ENCODE peak calls at places on chromosome 1, in seven cellular contexts. One of them, this sample, is unnamed.

GRCh38 chr1:19065526-19066247 is 109.2 kb upstream of the IFFO2 start:
- DNase-seq in NCI-H748 treated with DMSO at 0.1 percent for 48 hours: no peak
- DNase-seq in AG09309: no peak
- DNase-seq in Calu3: no peak
- DNase-seq in H54: no peak
- DNase-seq in transverse colon: no peak
- DNase-seq in adrenal gland: no peak
- DNase-seq in this sample: no peak

GRCh38 chr1:245888809-245889208 is 618.3 kb downstream of the SMYD3 start:
- DNase-seq in adrenal gland: no peak
- DNase-seq in H54: peak; percentile 20
- DNase-seq in NCI-H748 treated with DMSO at 0.1 percent for 48 hours: no peak
- DNase-seq in transverse colon: no peak
- DNase-seq in AG09309: no peak
- DNase-seq in Calu3: peak; percentile 24
- DNase-seq in this sample: no peak

GRCh38 chr1:67830928-67831596 is 2.2 kb downstream of the GNG12 start:
- DNase-seq in Calu3: no peak
- DNase-seq in AG09309: no peak
- DNase-seq in adrenal gland: no peak
- DNase-seq in transverse colon: no peak
- DNase-seq in H54: no peak
- DNase-seq in NCI-H748 treated with DMSO at 0.1 percent for 48 hours: no peak
- DNase-seq in this sample: no peak

GRCh38 chr1:95352767-95353166 is 118.8 kb downstream of the RWDD3 start:
- DNase-seq in AG09309: no peak
- DNase-seq in H54: no peak
- DNase-seq in Calu3: peak; percentile 59
- DNase-seq in NCI-H748 treated with DMSO at 0.1 percent for 48 hours: peak; percentile 66
- DNase-seq in transverse colon: no peak
- DNase-seq in adrenal gland: no peak
- DNase-seq in this sample: no peak

GRCh38 chr1:197774691-197775281 is 494 bp downstream of the DENND1B start:
- DNase-seq in H54: peak; percentile 23
- DNase-seq in adrenal gland: peak; percentile 42
- DNase-seq in Calu3: peak; percentile 68
- DNase-seq in transverse colon: peak; percentile 64
- DNase-seq in NCI-H748 treated with DMSO at 0.1 percent for 48 hours: no peak
- DNase-seq in AG09309: no peak
- DNase-seq in this sample: no peak

GRCh38 chr1:79198841-79199240 is 192.3 kb upstream of the ADGRL4 start:
- DNase-seq in H54: no peak
- DNase-seq in transverse colon: no peak
- DNase-seq in Calu3: no peak
- DNase-seq in AG09309: peak; percentile 25
- DNase-seq in adrenal gland: no peak
- DNase-seq in NCI-H748 treated with DMSO at 0.1 percent for 48 hours: no peak
- DNase-seq in this sample: no peak

GRCh38 chr1:22556391-22557104 is 6.7 kb upstream of the EPHA8 start:
- DNase-seq in AG09309: no peak
- DNase-seq in NCI-H748 treated with DMSO at 0.1 percent for 48 hours: no peak
- DNase-seq in adrenal gland: peak; percentile 28
- DNase-seq in Calu3: no peak
- DNase-seq in transverse colon: peak; percentile 33
- DNase-seq in H54: no peak
- DNase-seq in this sample: no peak

GRCh38 chr1:87370519-87370918 is 41.8 kb downstream of the LMO4 start:
- DNase-seq in H54: no peak
- DNase-seq in transverse colon: no peak
- DNase-seq in NCI-H748 treated with DMSO at 0.1 percent for 48 hours: no peak
- DNase-seq in Calu3: no peak
- DNase-seq in adrenal gland: no peak
- DNase-seq in AG09309: no peak
- DNase-seq in this sample: no peak

GRCh38 chr1:36400825-36401601 is 3.3 kb upstream of the LSM10 start:
- DNase-seq in Calu3: no peak
- DNase-seq in AG09309: peak; percentile 82
- DNase-seq in H54: peak; percentile 67
- DNase-seq in transverse colon: peak; percentile 81
- DNase-seq in NCI-H748 treated with DMSO at 0.1 percent for 48 hours: no peak
- DNase-seq in adrenal gland: peak; percentile 74
- DNase-seq in this sample: no peak

GRCh38 chr1:161266096-161266679 is 7.6 kb downstream of the PCP4L1 start:
- DNase-seq in H54: peak; percentile 83
- DNase-seq in adrenal gland: no peak
- DNase-seq in NCI-H748 treated with DMSO at 0.1 percent for 48 hours: no peak
- DNase-seq in Calu3: no peak
- DNase-seq in AG09309: no peak
- DNase-seq in transverse colon: no peak
- DNase-seq in this sample: no peak

GRCh38 chr1:201275266-201275666 is 8.0 kb upstream of the PKP1 start:
- DNase-seq in AG09309: peak; percentile 79
- DNase-seq in adrenal gland: peak; percentile 26
- DNase-seq in NCI-H748 treated with DMSO at 0.1 percent for 48 hours: no peak
- DNase-seq in H54: peak; percentile 92
- DNase-seq in transverse colon: peak; percentile 81
- DNase-seq in Calu3: peak; percentile 98
- DNase-seq in this sample: no peak

GRCh38 chr1:10217748-10218441 is 7.5 kb downstream of the KIF1B start:
- DNase-seq in H54: no peak
- DNase-seq in transverse colon: no peak
- DNase-seq in adrenal gland: peak; percentile 49
- DNase-seq in NCI-H748 treated with DMSO at 0.1 percent for 48 hours: no peak
- DNase-seq in AG09309: no peak
- DNase-seq in Calu3: no peak
- DNase-seq in this sample: no peak

GRCh38 chr1:147168626-147169058 is 3.6 kb downstream of the PRKAB2 start:
- DNase-seq in H54: no peak
- DNase-seq in transverse colon: peak; percentile 73
- DNase-seq in NCI-H748 treated with DMSO at 0.1 percent for 48 hours: peak; percentile 38
- DNase-seq in AG09309: no peak
- DNase-seq in Calu3: peak; percentile 11
- DNase-seq in adrenal gland: no peak
- DNase-seq in this sample: no peak

GRCh38 chr1:42937141-42937696 is 21.4 kb downstream of the SLC2A1 start:
- DNase-seq in H54: no peak
- DNase-seq in NCI-H748 treated with DMSO at 0.1 percent for 48 hours: no peak
- DNase-seq in Calu3: peak; percentile 54
- DNase-seq in transverse colon: peak; percentile 9
- DNase-seq in adrenal gland: peak; percentile 13
- DNase-seq in AG09309: no peak
- DNase-seq in this sample: no peak

GRCh38 chr1:225767591-225768540 is 9.8 kb upstream of the SRP9 start:
- DNase-seq in adrenal gland: peak; percentile 79
- DNase-seq in AG09309: no peak
- DNase-seq in transverse colon: peak; percentile 40
- DNase-seq in Calu3: no peak
- DNase-seq in NCI-H748 treated with DMSO at 0.1 percent for 48 hours: no peak
- DNase-seq in H54: no peak
- DNase-seq in this sample: no peak

GRCh38 chr1:230208619-230209261 is 141.7 kb downstream of the GALNT2 start:
- DNase-seq in AG09309: no peak
- DNase-seq in transverse colon: no peak
- DNase-seq in adrenal gland: no peak
- DNase-seq in NCI-H748 treated with DMSO at 0.1 percent for 48 hours: no peak
- DNase-seq in Calu3: no peak
- DNase-seq in H54: no peak
- DNase-seq in this sample: no peak

This sample was measured in LNCaP clone FGC.